ENCODE peak calls at places on chromosomes 5 and 9, in eight cellular contexts. H, F, J, O, D, Q, S and E are unnamed samples.

GRCh38 chr5:93954421-93955069 is 213.1 kb upstream of the POU5F2 start:
- DNase-seq in Q (no peak), S (no peak), D (no peak), J (no peak), H (no peak), O (no peak), F (no peak), E (peak)

GRCh38 chr9:123421211-123421585 is 65.2 kb downstream of the CRB2 start:
- DNase-seq in F (no peak), D (no peak), J (no peak), H (no peak), O (no peak), Q (no peak), S (no peak), E (no peak)

GRCh38 chr5:141245250-141245717 is at the start of gene PCDHB15:
- DNase-seq in J (no peak), O (peak), D (no peak), H (no peak), F (no peak), Q (no peak), S (peak), E (peak)

GRCh38 chr9:134408389-134408788 is 82.1 kb downstream of the RXRA start:
- DNase-seq in O (no peak), S (peak), J (no peak), D (no peak), F (no peak), H (no peak), Q (no peak), E (no peak)

GRCh38 chr5:18944771-18945170 is 1043.2 kb downstream of the CDH18 start:
- DNase-seq in O (no peak), H (no peak), D (no peak), Q (no peak), J (no peak), S (no peak), F (no peak), E (no peak)

GRCh38 chr5:38938424-38938823 is 92.6 kb downstream of the OSMR start:
- DNase-seq in S (no peak), O (no peak), J (no peak), Q (no peak), D (no peak), F (no peak), H (no peak), E (peak)

GRCh38 chr9:104075801-104076753 is 18.0 kb upstream of the SMC2 start:
- DNase-seq in H (no peak), Q (no peak), D (no peak), O (no peak), S (no peak), F (no peak), J (no peak), E (no peak)

GRCh38 chr9:109301012-109301411 is 19.8 kb downstream of the EPB41L4B start:
- DNase-seq in Q (no peak), J (no peak), F (no peak), H (no peak), O (no peak), D (no peak), S (no peak), E (no peak)

GRCh38 chr5:6365977-6366590 is 12.3 kb downstream of the MED10 start:
- DNase-seq in O (no peak), D (no peak), J (no peak), H (no peak), Q (no peak), F (no peak), S (no peak), E (no peak)

GRCh38 chr5:4513381-4513780 is 626.7 kb upstream of the ADAMTS16 start:
- DNase-seq in F (no peak), H (no peak), J (no peak), O (no peak), D (no peak), Q (no peak), S (no peak), E (no peak)

GRCh38 chr5:136249678-136250266 is 56.8 kb upstream of the SMIM32 start:
- DNase-seq in O (peak), Q (no peak), J (no peak), D (no peak), S (peak), H (no peak), F (no peak), E (peak)

GRCh38 chr9:125932012-125932411 is 184.8 kb downstream of the PBX3 start:
- DNase-seq in D (no peak), S (peak), O (no peak), J (no peak), F (peak), Q (no peak), H (no peak), E (peak)

GRCh38 chr9:24698864-24699518 is 153.3 kb upstream of the IZUMO3 start:
- DNase-seq in H (no peak), Q (no peak), F (no peak), D (no peak), S (no peak), J (no peak), O (no peak), E (peak)

GRCh38 chr5:68343421-68343826 is 127.9 kb downstream of the PIK3R1 start:
- DNase-seq in J (no peak), H (peak), D (no peak), O (peak), S (no peak), F (no peak), Q (no peak), E (peak)

GRCh38 chr5:149443210-149443609 is 64.1 kb upstream of the IL17B start:
- DNase-seq in F (no peak), J (no peak), S (no peak), O (no peak), D (no peak), H (no peak), Q (no peak), E (no peak)

GRCh38 chr5:2149196-2149541 is 266.4 kb upstream of the IRX4 start:
- DNase-seq in D (no peak), Q (no peak), O (no peak), J (no peak), H (no peak), S (no peak), F (no peak), E (peak)

GRCh38 chr9:93112116-93112863 is 16.3 kb downstream of the CARD19 start:
- DNase-seq in J (no peak), S (no peak), H (no peak), F (no peak), Q (no peak), D (no peak), O (no peak), E (no peak)

GRCh38 chr9:18921677-18922076 is 111.3 kb downstream of the SAXO1 start:
- DNase-seq in J (no peak), H (no peak), D (no peak), O (no peak), F (no peak), S (no peak), Q (no peak), E (no peak)

GRCh38 chr9:121331549-121331948 is 38.5 kb downstream of the STOM start:
- DNase-seq in J (no peak), Q (no peak), H (no peak), D (no peak), F (no peak), O (no peak), S (no peak), E (no peak)

GRCh38 chr9:98031935-98032334 is 24.6 kb upstream of the NANS start:
- DNase-seq in D (no peak), F (no peak), Q (no peak), S (no peak), O (no peak), J (no peak), H (no peak), E (peak)

GRCh38 chr5:14171091-14171490 is 27.9 kb downstream of the TRIO start:
- DNase-seq in F (no peak), Q (no peak), H (no peak), D (no peak), O (no peak), J (no peak), S (no peak), E (no peak)

GRCh38 chr5:149671544-149671943 is 58.6 kb upstream of the PPARGC1B start:
- DNase-seq in Q (no peak), H (no peak), J (no peak), F (no peak), D (no peak), S (no peak), O (no peak), E (no peak)

GRCh38 chr9:76539180-76539579 is 80.2 kb downstream of the GCNT1 start:
- DNase-seq in F (no peak), S (no peak), Q (no peak), O (no peak), D (no peak), J (no peak), H (no peak), E (no peak)

GRCh38 chr5:61301820-61302563 is 30.1 kb upstream of the ZSWIM6 start:
- DNase-seq in J (no peak), F (no peak), H (peak), Q (no peak), D (no peak), O (no peak), S (peak), E (peak)